ENCODE peak calls at places on chromosomes 13 and 19, in eight cellular contexts. H, B, I, F, S, K, V and C are unnamed samples.

GRCh38 chr13:43484432-43485225 is 302.1 kb downstream of the ENOX1 start:
- DNase-seq in F (no peak), V (no peak), S (no peak), H (no peak), K (no peak), I (no peak), B (no peak), C (no peak)

GRCh38 chr13:109785141-109785891 is 1.1 kb downstream of the IRS2 start:
- DNase-seq in H (no peak), S (peak; percentile 71), F (peak; percentile 76), I (peak; percentile 55), K (peak; percentile 75), B (peak; percentile 82), V (no peak), C (peak; percentile 69)

GRCh38 chr13:105213512-105213911 is 1322.0 kb downstream of the EFNB2 start:
- DNase-seq in S (no peak), F (no peak), K (no peak), B (no peak), I (no peak), H (no peak), V (no peak), C (no peak)

GRCh38 chr13:83085186-83085900 is 796.9 kb downstream of the SLITRK1 start:
- DNase-seq in H (no peak), F (no peak), V (no peak), S (no peak), B (no peak), I (peak; percentile 6), K (no peak), C (no peak)

GRCh38 chr13:66483712-66484111 is 746.4 kb downstream of the PCDH9 start:
- DNase-seq in V (no peak), S (no peak), B (peak; percentile 53), K (no peak), I (no peak), F (no peak), H (no peak), C (no peak)

GRCh38 chr13:75440100-75440499 is 41.9 kb downstream of the TBC1D4 start:
- DNase-seq in B (no peak), K (no peak), S (no peak), V (no peak), I (no peak), H (no peak), F (no peak), C (peak; percentile 81)

GRCh38 chr19:56120371-56121179 is 520 bp downstream of the ZNF787 start:
- DNase-seq in V (peak; percentile 83), I (peak; percentile 74), F (peak; percentile 84), B (peak; percentile 94), S (no peak), K (peak; percentile 63), H (no peak), C (peak; percentile 93)

GRCh38 chr13:49314344-49314882 is 66.7 kb downstream of the CDADC1 start:
- DNase-seq in H (no peak), B (no peak), K (no peak), V (no peak), S (no peak), I (no peak), F (no peak), C (no peak)

GRCh38 chr19:1540353-1540925 is 16.6 kb downstream of the PLK5 start:
- DNase-seq in F (no peak), V (no peak), B (peak; percentile 63), S (no peak), H (no peak), I (no peak), K (no peak), C (no peak)

GRCh38 chr13:73984949-73985691 is 149.1 kb downstream of the KLF12 start:
- DNase-seq in H (no peak), K (no peak), B (no peak), I (no peak), F (no peak), V (peak; percentile 70), S (peak; percentile 63), C (no peak)

GRCh38 chr19:7575426-7576040 is 20.1 kb upstream of the CAMSAP3 start:
- DNase-seq in S (no peak), B (no peak), H (no peak), V (no peak), K (no peak), I (peak; percentile 76), F (no peak), C (peak; percentile 16)

GRCh38 chr13:21625366-21625765 is 21.4 kb upstream of the MICU2 start:
- DNase-seq in F (no peak), V (no peak), H (no peak), K (no peak), S (peak; percentile 82), B (no peak), I (peak; percentile 65), C (peak; percentile 82)

GRCh38 chr13:109654341-109655205 is 131.8 kb downstream of the IRS2 start:
- DNase-seq in S (no peak), F (no peak), B (no peak), V (no peak), K (no peak), H (no peak), I (peak; percentile 26), C (no peak)

GRCh38 chr19:18109363-18109730 is 11.8 kb downstream of the MAST3 start:
- DNase-seq in H (no peak), V (no peak), B (no peak), K (no peak), I (no peak), F (no peak), S (no peak), C (peak; percentile 23)

GRCh38 chr19:35216833-35217707 is 11.5 kb downstream of the FAM187B start:
- DNase-seq in F (no peak), I (peak; percentile 39), V (no peak), S (no peak), K (no peak), B (no peak), H (no peak), C (peak; percentile 47)

GRCh38 chr13:51000576-51001260 is 91.1 kb downstream of the RNASEH2B start:
- DNase-seq in S (peak; percentile 88), I (peak; percentile 82), F (no peak), K (peak; percentile 45), V (no peak), H (no peak), B (no peak), C (no peak)

GRCh38 chr13:54965881-54966280 is 1937.3 kb downstream of the OLFM4 start:
- DNase-seq in F (no peak), H (peak; percentile 10), B (no peak), I (peak; percentile 51), V (no peak), S (no peak), K (no peak), C (no peak)

GRCh38 chr13:49240017-49240416 is 7.7 kb upstream of the CDADC1 start:
- DNase-seq in H (no peak), F (no peak), S (no peak), B (no peak), K (no peak), I (peak; percentile 57), V (peak; percentile 14), C (peak; percentile 55)

GRCh38 chr19:36331353-36332228 is 47.4 kb downstream of the ZFP14 start:
- DNase-seq in H (peak; percentile 68), I (peak; percentile 89), V (peak; percentile 15), K (no peak), B (peak; percentile 88), F (peak; percentile 83), S (peak; percentile 96), C (no peak)

GRCh38 chr13:75139291-75139690 is 342.7 kb downstream of the TBC1D4 start:
- DNase-seq in F (no peak), I (no peak), B (no peak), S (no peak), K (no peak), V (no peak), H (no peak), C (peak; percentile 46)

GRCh38 chr13:67771106-67771505 is 541.0 kb upstream of the PCDH9 start:
- DNase-seq in K (no peak), V (no peak), B (no peak), F (no peak), S (no peak), H (no peak), I (no peak), C (no peak)

GRCh38 chr19:4988770-4989251 is 19.9 kb downstream of the KDM4B start:
- DNase-seq in V (no peak), F (peak; percentile 92), B (peak; percentile 92), K (no peak), S (no peak), I (no peak), H (no peak), C (no peak)

GRCh38 chr13:78722700-78723099 is 63.7 kb upstream of the OBI1 start:
- DNase-seq in I (no peak), V (no peak), K (no peak), H (no peak), F (no peak), S (no peak), B (no peak), C (no peak)

GRCh38 chr13:78764665-78765064 is 105.7 kb upstream of the OBI1 start:
- DNase-seq in K (no peak), H (no peak), B (no peak), F (no peak), S (no peak), I (no peak), V (no peak), C (no peak)

GRCh38 chr13:68358218-68358817 is 1128.2 kb upstream of the PCDH9 start:
- DNase-seq in B (no peak), V (no peak), I (peak; percentile 17), K (no peak), F (no peak), H (no peak), S (no peak), C (no peak)

GRCh38 chr13:41514853-41515395 is 57.6 kb downstream of the RGCC start:
- DNase-seq in B (no peak), S (no peak), F (no peak), H (no peak), I (no peak), V (no peak), K (no peak), C (no peak)

GRCh38 chr19:29404951-29405727 is 120.7 kb upstream of the VSTM2B start:
- DNase-seq in K (peak; percentile 90), I (no peak), F (no peak), S (peak; percentile 85), V (no peak), H (no peak), B (no peak), C (peak; percentile 53)

GRCh38 chr13:83508905-83509304 is 373.4 kb downstream of the SLITRK1 start:
- DNase-seq in B (no peak), K (no peak), F (no peak), V (no peak), H (no peak), I (no peak), S (no peak), C (no peak)

GRCh38 chr19:13160557-13160956 is 10.3 kb downstream of the IER2 start:
- DNase-seq in V (no peak), I (peak; percentile 52), S (no peak), B (no peak), K (no peak), F (no peak), H (no peak), C (peak; percentile 23)

GRCh38 chr13:28327761-28328607 is 166.9 kb downstream of the FLT1 start:
- DNase-seq in S (no peak), F (no peak), I (no peak), B (no peak), V (no peak), H (no peak), K (no peak), C (no peak)

GRCh38 chr13:32164622-32165268 is 133.2 kb downstream of the FRY start:
- DNase-seq in I (peak; percentile 81), F (no peak), V (no peak), K (peak; percentile 43), S (peak; percentile 59), B (no peak), H (no peak), C (peak; percentile 96)

GRCh38 chr13:27379694-27380596 is 44.5 kb upstream of the GTF3A start:
- DNase-seq in B (peak; percentile 81), F (peak; percentile 67), V (peak; percentile 30), K (peak; percentile 16), I (peak; percentile 75), H (no peak), S (peak; percentile 69), C (peak; percentile 99)

GRCh38 chr13:71979616-71980015 is 112.6 kb upstream of the DACH1 start:
- DNase-seq in K (no peak), H (no peak), S (peak; percentile 36), I (peak; percentile 16), F (no peak), B (no peak), V (no peak), C (peak; percentile 20)

GRCh38 chr19:958967-959685 is 25.0 kb upstream of the WDR18 start:
- DNase-seq in K (no peak), V (peak; percentile 34), F (no peak), I (peak; percentile 69), H (no peak), S (no peak), B (no peak), C (peak; percentile 47)